ENCODE peak calls at places on chromosome 12, in six cellular contexts. One of them, this sample, is unnamed.

GRCh38 chr12:70484464-70484863 is 118.4 kb downstream of the KCNMB4 start:
- DNase-seq in H9: no peak
- DNase-seq in neuronal stem cell: no peak
- DNase-seq in IMR-90: no peak
- DNase-seq in H1: no peak
- DNase-seq in mesenchymal stem cell: no peak
- DNase-seq in this sample: no peak

GRCh38 chr12:45324391-45324790 is 108.5 kb downstream of the ANO6 start:
- DNase-seq in H9: no peak
- DNase-seq in neuronal stem cell: no peak
- DNase-seq in IMR-90: peak
- DNase-seq in H1: no peak
- DNase-seq in mesenchymal stem cell: peak
- DNase-seq in this sample: no peak

GRCh38 chr12:117361312-117361670 is at the start of gene NOS1:
- DNase-seq in H9: no peak
- DNase-seq in neuronal stem cell: no peak
- DNase-seq in IMR-90: no peak
- DNase-seq in H1: peak
- DNase-seq in mesenchymal stem cell: no peak
- DNase-seq in this sample: peak

GRCh38 chr12:85504624-85505023 is 224.6 kb downstream of the ALX1 start:
- DNase-seq in H9: no peak
- DNase-seq in neuronal stem cell: no peak
- DNase-seq in IMR-90: no peak
- DNase-seq in H1: no peak
- DNase-seq in mesenchymal stem cell: no peak
- DNase-seq in this sample: no peak

GRCh38 chr12:119410396-119410795 is 75.9 kb downstream of the CCDC60 start:
- DNase-seq in H9: peak
- DNase-seq in neuronal stem cell: no peak
- DNase-seq in IMR-90: no peak
- DNase-seq in H1: no peak
- DNase-seq in mesenchymal stem cell: no peak
- DNase-seq in this sample: peak

GRCh38 chr12:112979281-112979680 is 962 bp downstream of the OAS2 start:
- DNase-seq in H9: no peak
- DNase-seq in neuronal stem cell: no peak
- DNase-seq in IMR-90: no peak
- DNase-seq in H1: no peak
- DNase-seq in mesenchymal stem cell: no peak
- DNase-seq in this sample: no peak

GRCh38 chr12:30996255-30996654 is 69.7 kb downstream of the TSPAN11 start:
- DNase-seq in H9: no peak
- DNase-seq in neuronal stem cell: no peak
- DNase-seq in IMR-90: peak
- DNase-seq in H1: no peak
- DNase-seq in mesenchymal stem cell: peak
- DNase-seq in this sample: peak

GRCh38 chr12:124422570-124423523 is 128.0 kb downstream of the RFLNA start:
- DNase-seq in H9: no peak
- DNase-seq in neuronal stem cell: no peak
- DNase-seq in IMR-90: peak
- DNase-seq in H1: no peak
- DNase-seq in mesenchymal stem cell: peak
- DNase-seq in this sample: no peak

GRCh38 chr12:32107376-32108267 is 975 bp downstream of the BICD1 start:
- DNase-seq in H9: no peak
- DNase-seq in neuronal stem cell: peak
- DNase-seq in IMR-90: peak
- DNase-seq in H1: no peak
- DNase-seq in mesenchymal stem cell: peak
- DNase-seq in this sample: peak

GRCh38 chr12:48972213-48973021 is 882 bp upstream of the WNT10B start:
- DNase-seq in H9: peak
- DNase-seq in neuronal stem cell: no peak
- DNase-seq in IMR-90: peak
- DNase-seq in H1: no peak
- DNase-seq in mesenchymal stem cell: peak
- DNase-seq in this sample: no peak

GRCh38 chr12:70607107-70607506 is 30.1 kb downstream of the PTPRB start:
- DNase-seq in H9: no peak
- DNase-seq in neuronal stem cell: no peak
- DNase-seq in IMR-90: no peak
- DNase-seq in H1: no peak
- DNase-seq in mesenchymal stem cell: no peak
- DNase-seq in this sample: no peak

GRCh38 chr12:25694072-25694471 is 141.0 kb upstream of the LMNTD1 start:
- DNase-seq in H9: no peak
- DNase-seq in neuronal stem cell: no peak
- DNase-seq in IMR-90: peak
- DNase-seq in H1: no peak
- DNase-seq in mesenchymal stem cell: peak
- DNase-seq in this sample: no peak

GRCh38 chr12:47741340-47741703 is 16.0 kb upstream of the ENDOU start:
- DNase-seq in H9: no peak
- DNase-seq in neuronal stem cell: no peak
- DNase-seq in IMR-90: no peak
- DNase-seq in H1: no peak
- DNase-seq in mesenchymal stem cell: peak
- DNase-seq in this sample: no peak

GRCh38 chr12:72790273-72790672 is 518.1 kb downstream of the TRHDE start:
- DNase-seq in H9: no peak
- DNase-seq in neuronal stem cell: no peak
- DNase-seq in IMR-90: no peak
- DNase-seq in H1: no peak
- DNase-seq in mesenchymal stem cell: no peak
- DNase-seq in this sample: peak

GRCh38 chr12:68831272-68831671 is 23.3 kb downstream of the MDM2 start:
- DNase-seq in H9: peak
- DNase-seq in neuronal stem cell: no peak
- DNase-seq in IMR-90: no peak
- DNase-seq in H1: no peak
- DNase-seq in mesenchymal stem cell: no peak
- DNase-seq in this sample: peak

GRCh38 chr12:87127272-87127671 is 871.1 kb upstream of the MGAT4C start:
- DNase-seq in H9: no peak
- DNase-seq in neuronal stem cell: no peak
- DNase-seq in IMR-90: peak
- DNase-seq in H1: no peak
- DNase-seq in mesenchymal stem cell: no peak
- DNase-seq in this sample: no peak

GRCh38 chr12:110149104-110149660 is 25.0 kb downstream of the IFT81 start:
- DNase-seq in H9: no peak
- DNase-seq in neuronal stem cell: no peak
- DNase-seq in IMR-90: no peak
- DNase-seq in H1: no peak
- DNase-seq in mesenchymal stem cell: no peak
- DNase-seq in this sample: no peak
- H2BK15ac ChIP-seq in H9: no peak
- H2BK15ac ChIP-seq in neuronal stem cell: no peak
- H2BK15ac ChIP-seq in IMR-90: no peak
- H2BK15ac ChIP-seq in H1: no peak
- H2BK15ac ChIP-seq in mesenchymal stem cell: no peak
- H2BK15ac ChIP-seq in this sample: no peak

GRCh38 chr12:88579941-88580871 is at the start of gene KITLG:
- DNase-seq in H9: peak
- DNase-seq in neuronal stem cell: peak
- DNase-seq in IMR-90: peak
- DNase-seq in H1: peak
- DNase-seq in mesenchymal stem cell: peak
- DNase-seq in this sample: peak

GRCh38 chr12:88579572-88579940 is 715 bp downstream of the KITLG start:
- DNase-seq in H9: no peak
- DNase-seq in neuronal stem cell: no peak
- DNase-seq in IMR-90: no peak
- DNase-seq in H1: peak
- DNase-seq in mesenchymal stem cell: peak
- DNase-seq in this sample: peak

GRCh38 chr12:88578274-88578673 is 2.0 kb downstream of the KITLG start:
- DNase-seq in H9: no peak
- DNase-seq in neuronal stem cell: no peak
- DNase-seq in IMR-90: no peak
- DNase-seq in H1: no peak
- DNase-seq in mesenchymal stem cell: no peak
- DNase-seq in this sample: peak

GRCh38 chr12:88577537-88577936 is 2.7 kb downstream of the KITLG start:
- DNase-seq in H9: no peak
- DNase-seq in neuronal stem cell: no peak
- DNase-seq in IMR-90: no peak
- DNase-seq in H1: no peak
- DNase-seq in mesenchymal stem cell: peak
- DNase-seq in this sample: peak

GRCh38 chr12:88578821-88579518 is 1.3 kb downstream of the KITLG start:
- DNase-seq in H9: peak
- DNase-seq in neuronal stem cell: peak
- DNase-seq in IMR-90: no peak
- DNase-seq in H1: peak
- DNase-seq in mesenchymal stem cell: peak
- DNase-seq in this sample: peak
- H2BK15ac ChIP-seq in H9: no peak
- H2BK15ac ChIP-seq in neuronal stem cell: no peak
- H2BK15ac ChIP-seq in IMR-90: no peak
- H2BK15ac ChIP-seq in H1: no peak
- H2BK15ac ChIP-seq in mesenchymal stem cell: no peak
- H2BK15ac ChIP-seq in this sample: no peak

DNA sequence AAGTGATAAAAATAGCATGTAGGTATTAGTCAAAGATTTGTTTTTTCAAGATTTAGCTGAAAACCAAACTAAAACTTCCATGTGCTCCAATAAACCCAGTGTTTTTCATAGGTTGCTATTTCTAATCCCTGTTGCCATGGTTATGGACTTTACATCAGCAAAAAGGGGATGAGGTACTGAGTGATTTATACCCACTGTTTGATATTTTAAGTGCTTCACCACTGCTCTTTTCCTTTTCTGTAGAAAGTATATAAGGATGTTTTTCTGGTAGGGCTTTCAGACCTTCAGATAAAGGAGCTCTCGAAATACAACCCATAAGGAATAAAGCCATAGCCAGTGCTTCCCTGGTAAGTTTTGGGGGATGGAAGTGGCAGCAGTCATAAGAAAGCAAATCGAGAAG is at the start of gene OTOGL:
- DNase-seq in H9: no peak
- DNase-seq in neuronal stem cell: no peak
- DNase-seq in IMR-90: peak
- DNase-seq in H1: no peak
- DNase-seq in mesenchymal stem cell: peak
- DNase-seq in this sample: no peak
- H2BK15ac ChIP-seq in H9: no peak
- H2BK15ac ChIP-seq in neuronal stem cell: no peak
- H2BK15ac ChIP-seq in IMR-90: no peak
- H2BK15ac ChIP-seq in H1: no peak
- H2BK15ac ChIP-seq in mesenchymal stem cell: no peak
- H2BK15ac ChIP-seq in this sample: no peak

GRCh38 chr12:90075685-90076084 is 367.0 kb upstream of the ATP2B1 start:
- DNase-seq in H9: no peak
- DNase-seq in neuronal stem cell: no peak
- DNase-seq in IMR-90: no peak
- DNase-seq in H1: no peak
- DNase-seq in mesenchymal stem cell: no peak
- DNase-seq in this sample: no peak

GRCh38 chr12:90076851-90077319 is 368.2 kb upstream of the ATP2B1 start:
- DNase-seq in H9: no peak
- DNase-seq in neuronal stem cell: no peak
- DNase-seq in IMR-90: no peak
- DNase-seq in H1: no peak
- DNase-seq in mesenchymal stem cell: peak
- DNase-seq in this sample: peak

GRCh38 chr12:90080616-90081015 is 372.0 kb upstream of the ATP2B1 start:
- DNase-seq in H9: no peak
- DNase-seq in neuronal stem cell: no peak
- DNase-seq in IMR-90: no peak
- DNase-seq in H1: no peak
- DNase-seq in mesenchymal stem cell: no peak
- DNase-seq in this sample: peak

GRCh38 chr12:90079811-90080210 is 371.2 kb upstream of the ATP2B1 start:
- DNase-seq in H9: no peak
- DNase-seq in neuronal stem cell: no peak
- DNase-seq in IMR-90: no peak
- DNase-seq in H1: no peak
- DNase-seq in mesenchymal stem cell: no peak
- DNase-seq in this sample: peak

DNA sequence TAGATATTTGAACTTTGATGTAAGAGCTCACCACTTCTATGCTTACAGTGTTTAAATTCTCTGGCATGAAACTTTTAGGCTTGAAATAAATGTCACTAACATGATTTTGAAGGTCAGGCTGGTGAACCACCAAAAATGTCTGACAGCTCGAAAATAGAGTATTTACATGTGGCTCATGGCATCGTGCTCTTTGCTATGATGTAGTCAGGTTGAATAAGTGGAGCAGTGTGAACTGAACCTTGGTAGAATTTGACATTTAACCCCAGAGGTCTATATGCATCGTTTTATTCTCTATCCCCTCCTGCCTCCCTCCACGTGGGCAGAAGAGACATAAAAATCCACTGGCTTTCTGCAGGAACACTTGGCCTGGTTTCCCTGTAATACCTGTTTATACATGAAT is 369.7 kb upstream of the ATP2B1 start:
- DNase-seq in H9: no peak
- DNase-seq in neuronal stem cell: no peak
- DNase-seq in IMR-90: no peak
- DNase-seq in H1: no peak
- DNase-seq in mesenchymal stem cell: no peak
- DNase-seq in this sample: no peak
- H2BK15ac ChIP-seq in H9: no peak
- H2BK15ac ChIP-seq in neuronal stem cell: no peak
- H2BK15ac ChIP-seq in IMR-90: peak
- H2BK15ac ChIP-seq in H1: no peak
- H2BK15ac ChIP-seq in mesenchymal stem cell: no peak
- H2BK15ac ChIP-seq in this sample: no peak

GRCh38 chr12:38915783-38916182 is 10.4 kb upstream of the CPNE8 start:
- DNase-seq in H9: no peak
- DNase-seq in neuronal stem cell: no peak
- DNase-seq in IMR-90: no peak
- DNase-seq in H1: no peak
- DNase-seq in mesenchymal stem cell: no peak
- DNase-seq in this sample: no peak
- H2BK15ac ChIP-seq in H9: no peak
- H2BK15ac ChIP-seq in neuronal stem cell: no peak
- H2BK15ac ChIP-seq in IMR-90: no peak
- H2BK15ac ChIP-seq in H1: no peak
- H2BK15ac ChIP-seq in mesenchymal stem cell: no peak
- H2BK15ac ChIP-seq in this sample: no peak

GRCh38 chr12:59578239-59578638 is 17.6 kb upstream of the SLC16A7 start:
- DNase-seq in H9: no peak
- DNase-seq in neuronal stem cell: no peak
- DNase-seq in IMR-90: no peak
- DNase-seq in H1: no peak
- DNase-seq in mesenchymal stem cell: no peak
- DNase-seq in this sample: no peak

GRCh38 chr12:59583003-59583712 is 12.7 kb upstream of the SLC16A7 start:
- DNase-seq in H9: no peak
- DNase-seq in neuronal stem cell: no peak
- DNase-seq in IMR-90: no peak
- DNase-seq in H1: no peak
- DNase-seq in mesenchymal stem cell: no peak
- DNase-seq in this sample: peak

GRCh38 chr12:59579616-59580015 is 16.2 kb upstream of the SLC16A7 start:
- DNase-seq in H9: no peak
- DNase-seq in neuronal stem cell: no peak
- DNase-seq in IMR-90: no peak
- DNase-seq in H1: no peak
- DNase-seq in mesenchymal stem cell: no peak
- DNase-seq in this sample: no peak

GRCh38 chr12:59580050-59580449 is 15.8 kb upstream of the SLC16A7 start:
- DNase-seq in H9: no peak
- DNase-seq in neuronal stem cell: no peak
- DNase-seq in IMR-90: no peak
- DNase-seq in H1: no peak
- DNase-seq in mesenchymal stem cell: no peak
- DNase-seq in this sample: no peak
- H2BK15ac ChIP-seq in H9: no peak
- H2BK15ac ChIP-seq in neuronal stem cell: no peak
- H2BK15ac ChIP-seq in IMR-90: no peak
- H2BK15ac ChIP-seq in H1: no peak
- H2BK15ac ChIP-seq in mesenchymal stem cell: no peak
- H2BK15ac ChIP-seq in this sample: no peak

This sample was measured in mesendoderm.